ENCODE peak calls at places on chromosomes 6 and 20, in four cellular contexts. Q is NCI-H1105 treated with DMSO at 0.1 percent for 48 hours, R is GM04504, Y is mesenteric fat pad. V is an unnamed sample.

GRCh38 chr6:157317129-157317814 is 6.0 kb downstream of the TMEM242 start:
- DNase-seq in R (peak; percentile 86), Y (no peak), Q (no peak), V (no peak)

GRCh38 chr20:38890497-38890818 is 35.8 kb upstream of the FAM83D start:
- DNase-seq in R (no peak), Q (no peak), Y (no peak), V (no peak)

GRCh38 chr6:17948725-17949124 is 38.7 kb downstream of the KIF13A start:
- DNase-seq in Y (no peak), R (no peak), Q (no peak), V (no peak)

GRCh38 chr6:53347250-53347920 is 1.4 kb downstream of the ELOVL5 start:
- DNase-seq in Q (peak; percentile 52), Y (no peak), R (no peak), V (no peak)

GRCh38 chr6:16306334-16306733 is 67.9 kb downstream of the GMPR start:
- DNase-seq in Y (peak; percentile 59), Q (no peak), R (no peak), V (no peak)

GRCh38 chr6:29892696-29893095 is 49.6 kb upstream of the HLA-A start:
- DNase-seq in Q (no peak), Y (peak; percentile 3), R (no peak), V (no peak)

GRCh38 chr20:35192071-35192872 is 20.4 kb downstream of the PROCR start:
- DNase-seq in Y (no peak), Q (no peak), R (no peak), V (no peak)

GRCh38 chr6:91659881-91660280 is 1073.0 kb upstream of the MAP3K7 start:
- DNase-seq in R (no peak), Y (no peak), Q (peak; percentile 74), V (no peak)

GRCh38 chr6:72826744-72827438 is 205.0 kb downstream of the KCNQ5 start:
- DNase-seq in R (no peak), Q (no peak), Y (no peak), V (no peak)

GRCh38 chr6:85537055-85537494 is 56.6 kb downstream of the SNX14 start:
- DNase-seq in Y (no peak), R (no peak), Q (peak; percentile 3), V (no peak)

GRCh38 chr6:509676-510075 is 118.1 kb downstream of the IRF4 start:
- DNase-seq in Q (no peak), Y (no peak), R (no peak), V (no peak)

GRCh38 chr6:139977887-139978332 is 603.5 kb upstream of the CITED2 start:
- DNase-seq in R (peak; percentile 42), Q (no peak), Y (no peak), V (no peak)

GRCh38 chr6:88263591-88263990 is 97.4 kb upstream of the CNR1 start:
- DNase-seq in Y (no peak), R (no peak), Q (no peak), V (no peak)

GRCh38 chr20:63521602-63522001 is 1.0 kb downstream of the PPDPF start:
- DNase-seq in Y (no peak), R (no peak), Q (no peak), V (no peak)

V was measured in caudate nucleus.